ENCODE peak calls at places on chromosomes 11 and 22, in eight cellular contexts. J is IMR-90; F is PC-9; V is immature natural killer cell; P is mesenchymal stem cell; T is stimulated activated CD4-positive, alpha-beta T cell treated with anti-CD3 and anti-CD28 coated beads, Interleukin-15, amount 100 ng/mL, for 48 hours; U is T1000; M is MCF 10A. H is an unnamed sample.

GRCh38 chr22:39296981-39297489 is 22.4 kb downstream of the RPL3 start:
- DNase-seq in J (no peak), F (no peak), V (no peak), P (no peak), T (no peak), U (no peak), M (no peak), H (no peak)

GRCh38 chr11:74559110-74559933 is 33.1 kb upstream of the POLD3 start:
- DNase-seq in J (peak), F (no peak), V (no peak), P (no peak), T (no peak), U (no peak), M (no peak), H (no peak)

GRCh38 chr22:45972091-45972867 is 4.7 kb downstream of the WNT7B start:
- DNase-seq in J (no peak), F (no peak), V (no peak), P (no peak), T (no peak), U (peak), M (no peak), H (no peak)

GRCh38 chr11:30586251-30587144 is at the start of gene MPPED2:
- DNase-seq in J (no peak), F (no peak), V (peak), P (no peak), T (no peak), U (peak), M (no peak), H (no peak)

GRCh38 chr11:94767701-94768601 is at the start of gene AMOTL1:
- DNase-seq in J (peak), F (peak), V (peak), P (peak), T (peak), U (peak), M (peak), H (no peak)

GRCh38 chr22:30822216-30823014 is 127.7 kb downstream of the OSBP2 start:
- DNase-seq in J (no peak), F (no peak), V (no peak), P (no peak), T (no peak), U (no peak), M (no peak), H (no peak)

GRCh38 chr11:124875943-124876817 is 10.9 kb downstream of the ROBO3 start:
- DNase-seq in J (peak), F (no peak), V (peak), P (peak), T (peak), U (peak), M (peak), H (peak)

GRCh38 chr11:100576044-100577021 is 110.8 kb upstream of the ARHGAP42 start:
- DNase-seq in J (peak), F (peak), V (peak), P (peak), T (no peak), U (no peak), M (peak), H (no peak)

GRCh38 chr11:118606157-118606843 is 1.1 kb upstream of the PHLDB1 start:
- DNase-seq in J (no peak), F (no peak), V (no peak), P (peak), T (no peak), U (no peak), M (no peak), H (no peak)

GRCh38 chr22:37675930-37676571 is 615 bp downstream of the LGALS1 start:
- DNase-seq in J (no peak), F (peak), V (peak), P (peak), T (no peak), U (no peak), M (peak), H (no peak)

GRCh38 chr11:2522636-2523255 is 77.9 kb downstream of the KCNQ1 start:
- DNase-seq in J (no peak), F (no peak), V (no peak), P (no peak), T (no peak), U (no peak), M (no peak), H (no peak)

GRCh38 chr22:20507253-20508066 is at the start of gene MED15:
- DNase-seq in J (peak), F (peak), V (peak), P (peak), T (peak), U (peak), M (peak), H (no peak)

GRCh38 chr11:62538470-62539237 is 8.0 kb downstream of the AHNAK start:
- DNase-seq in J (no peak), F (no peak), V (no peak), P (no peak), T (no peak), U (no peak), M (no peak), H (no peak)

GRCh38 chr22:30247561-30247960 is 1.0 kb upstream of the LIF start:
- DNase-seq in J (no peak), F (no peak), V (no peak), P (no peak), T (no peak), U (no peak), M (no peak), H (no peak)

GRCh38 chr11:134537941-134538340 is 125.9 kb upstream of the B3GAT1 start:
- DNase-seq in J (no peak), F (no peak), V (no peak), P (no peak), T (no peak), U (no peak), M (no peak), H (no peak)

GRCh38 chr11:47137476-47137875 is 39.2 kb downstream of the ARFGAP2 start:
- DNase-seq in J (no peak), F (no peak), V (no peak), P (no peak), T (no peak), U (no peak), M (no peak), H (no peak)

GRCh38 chr11:5689551-5689983 is at the start of gene TRIM22:
- DNase-seq in J (peak), F (peak), V (peak), P (peak), T (peak), U (no peak), M (peak), H (no peak)

GRCh38 chr11:4092031-4092430 is 2.6 kb upstream of the RRM1 start:
- DNase-seq in J (no peak), F (no peak), V (no peak), P (no peak), T (no peak), U (no peak), M (no peak), H (no peak)

GRCh38 chr22:50121202-50121740 is 31.5 kb downstream of the MOV10L1 start:
- DNase-seq in J (no peak), F (no peak), V (no peak), P (no peak), T (no peak), U (no peak), M (no peak), H (no peak)

GRCh38 chr11:18368236-18368635 is 26.1 kb upstream of the LDHA start:
- DNase-seq in J (peak), F (no peak), V (no peak), P (no peak), T (no peak), U (no peak), M (no peak), H (no peak)